ENCODE peak calls at places on chromosome 18, in four cellular contexts. P, E, D and L are unnamed samples.

GRCh38 chr18:77037533-77037932 is 95.0 kb downstream of the MBP start:
- DNase-seq in E (no peak), D (no peak), P (no peak), L (no peak)

GRCh38 chr18:39494211-39494896 is 1928.8 kb upstream of the CELF4 start:
- DNase-seq in E (no peak), P (no peak), D (no peak), L (no peak)

GRCh38 chr18:76384861-76385680 is 110.0 kb downstream of the ZNF516 start:
- DNase-seq in P (no peak), D (no peak), E (no peak), L (no peak)

GRCh38 chr18:30406728-30407127 is 635.8 kb downstream of the DSC3 start:
- DNase-seq in E (no peak), P (no peak), D (no peak), L (no peak)

GRCh38 chr18:2826581-2826980 is 20.2 kb upstream of the EMILIN2 start:
- DNase-seq in D (no peak), P (no peak), E (no peak), L (peak)

GRCh38 chr18:51236225-51236624 is 38.7 kb upstream of the MEX3C start:
- DNase-seq in D (no peak), P (peak), E (no peak), L (peak)

GRCh38 chr18:13291745-13292447 is 73.3 kb downstream of the LDLRAD4 start:
- DNase-seq in E (no peak), D (no peak), P (no peak), L (no peak)

GRCh38 chr18:62037989-62038778 is 145.4 kb upstream of the RNF152 start:
- DNase-seq in D (no peak), P (no peak), E (no peak), L (no peak)

GRCh38 chr18:11651899-11652298 is 37.2 kb upstream of the GNAL start:
- DNase-seq in P (no peak), D (no peak), E (no peak), L (no peak)

GRCh38 chr18:77065221-77065981 is 67.2 kb downstream of the MBP start:
- DNase-seq in P (peak), D (no peak), E (peak), L (no peak)

GRCh38 chr18:65817178-65817577 is 66.4 kb downstream of the CDH7 start:
- DNase-seq in D (no peak), P (no peak), E (no peak), L (no peak)

GRCh38 chr18:70288851-70289328 is at the start of gene SOCS6:
- DNase-seq in E (no peak), P (no peak), D (no peak), L (no peak)

GRCh38 chr18:76679877-76680276 is 142.5 kb upstream of the ZNF236 start:
- DNase-seq in E (no peak), P (no peak), D (no peak), L (no peak)

GRCh38 chr18:74515620-74516231 is 18.6 kb upstream of the CNDP1 start:
- DNase-seq in E (no peak), D (no peak), P (no peak), L (no peak)

GRCh38 chr18:77119101-77119850 is 13.3 kb downstream of the MBP start:
- DNase-seq in P (no peak), D (no peak), E (no peak), L (no peak)

GRCh38 chr18:12007063-12007462 is 25.8 kb downstream of the IMPA2 start:
- DNase-seq in D (no peak), E (no peak), P (no peak), L (no peak)

GRCh38 chr18:56374005-56374655 is 264.3 kb downstream of the TXNL1 start:
- DNase-seq in P (no peak), D (no peak), E (no peak), L (no peak)

GRCh38 chr18:25896956-25897355 is 193.5 kb downstream of the SS18 start:
- DNase-seq in D (no peak), P (no peak), E (no peak), L (no peak)

GRCh38 chr18:48904086-48904485 is 46.7 kb downstream of the SMAD7 start:
- DNase-seq in P (no peak), E (no peak), D (no peak), L (no peak)

GRCh38 chr18:45760443-45761036 is 36.6 kb downstream of the SLC14A1 start:
- DNase-seq in P (no peak), E (no peak), D (no peak), L (no peak)

GRCh38 chr18:22285299-22286140 is 116.1 kb downstream of the GATA6 start:
- DNase-seq in D (no peak), P (no peak), E (no peak), L (no peak)

GRCh38 chr18:413263-413662 is 87.2 kb downstream of the COLEC12 start:
- DNase-seq in D (no peak), P (no peak), E (no peak), L (no peak)

GRCh38 chr18:33014060-33014796 is 241.4 kb upstream of the KLHL14 start:
- DNase-seq in P (no peak), E (no peak), D (no peak), L (no peak)

GRCh38 chr18:61765097-61765496 is 127.7 kb downstream of the RNF152 start:
- DNase-seq in D (no peak), E (no peak), P (no peak), L (peak)

GRCh38 chr18:72674710-72675109 is 130.6 kb upstream of the CBLN2 start:
- DNase-seq in D (no peak), P (no peak), E (peak), L (no peak)

GRCh38 chr18:74013955-74014354 is 133.7 kb downstream of the FBXO15 start:
- DNase-seq in P (no peak), E (no peak), D (no peak), L (no peak)

GRCh38 chr18:27004056-27004829 is 138.7 kb upstream of the AQP4 start:
- DNase-seq in P (peak), E (no peak), D (no peak), L (no peak)

GRCh38 chr18:27009293-27009692 is 143.8 kb upstream of the AQP4 start:
- DNase-seq in P (no peak), E (no peak), D (no peak), L (no peak)

GRCh38 chr18:27008575-27008974 is 143.1 kb upstream of the AQP4 start:
- DNase-seq in E (no peak), P (no peak), D (no peak), L (no peak)

GRCh38 chr18:27007880-27008279 is 142.4 kb upstream of the AQP4 start:
- DNase-seq in E (no peak), D (no peak), P (no peak), L (no peak)

GRCh38 chr18:27005589-27005988 is 140.1 kb upstream of the AQP4 start:
- DNase-seq in P (peak), E (no peak), D (no peak), L (no peak)
- TF ChIP-seq CTCF in P (no peak), E (peak), D (peak), L (peak)

GRCh38 chr18:54906636-54907180 is 52.6 kb downstream of the CCDC68 start:
- DNase-seq in D (no peak), E (no peak), P (no peak), L (no peak)
- TF ChIP-seq EGR1 in D (no peak), E (no peak), P (no peak), L (no peak)

GRCh38 chr18:7090771-7091170 is 26.8 kb downstream of the LAMA1 start:
- DNase-seq in P (no peak), E (no peak), D (no peak), L (no peak)
- TF ChIP-seq RAD21 in P (no peak), E (no peak), D (no peak), L (no peak)

DNA sequence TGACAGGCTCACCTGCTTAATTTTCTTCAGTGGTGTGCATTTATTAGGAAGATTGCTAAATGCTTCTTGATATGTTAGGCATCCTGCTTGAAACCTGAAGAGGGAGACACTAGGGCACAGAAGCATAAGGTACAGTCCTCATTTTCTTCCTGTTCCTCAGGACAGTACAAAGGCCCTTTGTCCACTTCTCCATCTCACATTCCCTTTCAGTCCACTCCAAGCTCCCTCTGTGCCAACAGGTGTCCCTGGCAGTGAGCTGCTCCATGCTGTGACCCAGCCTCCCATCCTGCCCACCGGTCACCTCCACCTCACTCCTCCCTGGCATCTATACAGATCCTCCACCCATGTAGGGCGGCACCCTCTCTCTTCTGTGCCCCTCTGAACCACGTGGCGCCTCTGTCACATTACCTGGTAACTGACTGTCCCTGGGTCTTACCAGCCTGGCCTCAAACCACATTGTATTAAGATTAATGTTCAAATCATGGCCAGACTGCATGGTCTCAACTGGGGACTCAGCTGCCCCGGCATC is 162.8 kb downstream of the VAPA start:
- DNase-seq in D (no peak), P (no peak), E (no peak), L (no peak)
- TF ChIP-seq CTCF in D (no peak), P (no peak), E (no peak), L (no peak)

GRCh38 chr18:59101830-59102414 is 37.8 kb upstream of the SEC11C start:
- DNase-seq in E (no peak), P (no peak), D (no peak), L (no peak)
- TF ChIP-seq EGR1 in E (no peak), P (no peak), D (no peak), L (no peak)